ENCODE peak calls at places on chromosomes 12 and 14, in four cellular contexts. One of them, this sample, is unnamed.

GRCh38 chr12:76490763-76491162 is 68.8 kb downstream of the OSBPL8 start:
- DNase-seq in HepG2: no peak
- DNase-seq in GM12878: no peak
- DNase-seq in H1: no peak
- DNase-seq in this sample: no peak

GRCh38 chr12:128449146-128449894 is 182.3 kb downstream of the TMEM132C start:
- DNase-seq in HepG2: no peak
- DNase-seq in H1: no peak
- DNase-seq in GM12878: no peak
- DNase-seq in this sample: no peak

GRCh38 chr14:52922059-52922458 is 28.8 kb downstream of the FERMT2 start:
- DNase-seq in GM12878: no peak
- DNase-seq in HepG2: no peak
- DNase-seq in H1: no peak
- DNase-seq in this sample: no peak

GRCh38 chr12:107760817-107761501 is at the start of gene PRDM4:
- DNase-seq in H1: peak
- DNase-seq in GM12878: peak
- DNase-seq in HepG2: peak
- DNase-seq in this sample: peak

GRCh38 chr12:108131657-108132126 is 2.6 kb downstream of the WSCD2 start:
- DNase-seq in GM12878: no peak
- DNase-seq in H1: no peak
- DNase-seq in HepG2: no peak
- DNase-seq in this sample: no peak

GRCh38 chr12:119258149-119258548 is 76.4 kb upstream of the CCDC60 start:
- DNase-seq in HepG2: no peak
- DNase-seq in GM12878: no peak
- DNase-seq in H1: no peak
- DNase-seq in this sample: no peak

GRCh38 chr14:36852853-36853634 is 191.4 kb downstream of the PAX9 start:
- DNase-seq in HepG2: no peak
- DNase-seq in GM12878: no peak
- DNase-seq in H1: no peak
- DNase-seq in this sample: no peak

GRCh38 chr14:93318927-93319326 is 13.9 kb downstream of the BTBD7 start:
- DNase-seq in GM12878: no peak
- DNase-seq in HepG2: no peak
- DNase-seq in H1: no peak
- DNase-seq in this sample: no peak

GRCh38 chr12:107461222-107461980 is 224.2 kb upstream of the PWP1 start:
- DNase-seq in HepG2: no peak
- DNase-seq in GM12878: no peak
- DNase-seq in H1: no peak
- DNase-seq in this sample: no peak

GRCh38 chr12:13024151-13024946 is 19.8 kb upstream of the FAM234B start:
- DNase-seq in GM12878: no peak
- DNase-seq in HepG2: peak
- DNase-seq in H1: no peak
- DNase-seq in this sample: peak

GRCh38 chr12:23899434-23899833 is 50.0 kb downstream of the SOX5 start:
- DNase-seq in HepG2: no peak
- DNase-seq in GM12878: no peak
- DNase-seq in H1: no peak
- DNase-seq in this sample: no peak

GRCh38 chr12:50786498-50787231 is 22.8 kb downstream of the ATF1 start:
- DNase-seq in HepG2: peak
- DNase-seq in GM12878: no peak
- DNase-seq in H1: no peak
- DNase-seq in this sample: no peak

GRCh38 chr12:15839682-15840081 is 42.5 kb upstream of the STRAP start:
- DNase-seq in HepG2: no peak
- DNase-seq in GM12878: no peak
- DNase-seq in H1: no peak
- DNase-seq in this sample: no peak

GRCh38 chr12:15846887-15847286 is 35.3 kb upstream of the STRAP start:
- DNase-seq in H1: no peak
- DNase-seq in HepG2: no peak
- DNase-seq in GM12878: no peak
- DNase-seq in this sample: no peak

GRCh38 chr12:15838986-15839385 is 43.2 kb upstream of the STRAP start:
- DNase-seq in HepG2: no peak
- DNase-seq in GM12878: no peak
- DNase-seq in H1: no peak
- DNase-seq in this sample: no peak

GRCh38 chr12:15837141-15837781 is 44.9 kb upstream of the STRAP start:
- DNase-seq in H1: no peak
- DNase-seq in HepG2: no peak
- DNase-seq in GM12878: no peak
- DNase-seq in this sample: no peak

DNA sequence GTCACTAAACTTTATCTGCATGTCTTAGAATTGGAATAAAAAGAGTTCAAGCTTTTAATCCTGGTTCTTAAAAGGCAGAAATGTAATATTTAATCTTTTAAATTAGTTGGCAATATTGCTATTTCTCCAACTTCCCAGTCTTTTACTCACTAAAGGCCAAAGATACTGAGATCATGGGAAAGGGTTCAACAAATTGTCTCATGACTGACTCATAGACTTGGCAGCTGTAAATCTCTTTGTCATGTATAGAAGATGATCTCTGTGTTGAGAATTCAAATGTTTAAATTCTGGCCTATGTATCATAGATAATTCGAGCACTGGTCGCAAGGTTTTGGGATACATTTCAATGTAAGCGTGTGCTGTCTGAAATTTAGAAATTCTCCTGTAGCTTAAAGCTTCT is 40.1 kb upstream of the STRAP start:
- DNase-seq in H1: no peak
- DNase-seq in GM12878: no peak
- DNase-seq in HepG2: no peak
- DNase-seq in this sample: no peak
- TF ChIP-seq BRCA1 in H1: no peak
- TF ChIP-seq BRCA1 in GM12878: no peak
- TF ChIP-seq BRCA1 in HepG2: no peak
- TF ChIP-seq BRCA1 in this sample: no peak

GRCh38 chr14:73260574-73260973 is 23.3 kb downstream of the PAPLN start:
- DNase-seq in HepG2: peak
- DNase-seq in H1: no peak
- DNase-seq in GM12878: no peak
- DNase-seq in this sample: no peak

GRCh38 chr14:73261520-73262426 is 24.5 kb downstream of the PAPLN start:
- DNase-seq in H1: no peak
- DNase-seq in HepG2: no peak
- DNase-seq in GM12878: no peak
- DNase-seq in this sample: no peak

GRCh38 chr14:73259837-73260236 is 22.5 kb downstream of the PAPLN start:
- DNase-seq in H1: no peak
- DNase-seq in HepG2: no peak
- DNase-seq in GM12878: no peak
- DNase-seq in this sample: no peak

GRCh38 chr14:73262427-73263183 is 25.3 kb downstream of the PAPLN start:
- DNase-seq in GM12878: no peak
- DNase-seq in HepG2: no peak
- DNase-seq in H1: no peak
- DNase-seq in this sample: no peak

DNA sequence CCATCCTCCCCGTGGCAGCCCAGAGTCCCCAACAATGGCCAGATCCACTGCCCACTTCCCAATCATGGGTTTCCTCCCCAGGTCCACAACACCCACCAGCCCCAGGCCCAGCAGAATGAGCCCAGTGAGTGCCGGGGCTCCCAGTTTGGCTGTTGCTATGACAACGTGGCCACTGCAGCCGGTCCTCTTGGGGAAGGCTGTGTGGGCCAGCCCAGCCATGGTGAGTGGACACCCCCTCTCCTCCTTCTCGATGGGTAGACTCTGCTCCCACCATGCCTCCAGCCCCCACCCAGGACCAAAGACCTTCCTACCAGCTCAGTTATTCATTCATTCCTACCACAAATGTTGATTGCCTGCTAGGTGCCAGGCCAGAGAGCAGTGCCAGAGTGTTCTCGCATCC is 23.8 kb downstream of the PAPLN start:
- DNase-seq in GM12878: no peak
- DNase-seq in HepG2: no peak
- DNase-seq in H1: no peak
- DNase-seq in this sample: no peak
- TF ChIP-seq RAD21 in GM12878: no peak
- TF ChIP-seq RAD21 in HepG2: no peak
- TF ChIP-seq RAD21 in H1: no peak
- TF ChIP-seq RAD21 in this sample: no peak

GRCh38 chr14:32399920-32400319 is 70.8 kb downstream of the AKAP6 start:
- DNase-seq in GM12878: peak
- DNase-seq in HepG2: no peak
- DNase-seq in H1: no peak
- DNase-seq in this sample: no peak

GRCh38 chr14:32394038-32394437 is 64.9 kb downstream of the AKAP6 start:
- DNase-seq in GM12878: no peak
- DNase-seq in HepG2: no peak
- DNase-seq in H1: no peak
- DNase-seq in this sample: no peak

GRCh38 chr14:32400480-32400879 is 71.4 kb downstream of the AKAP6 start:
- DNase-seq in H1: no peak
- DNase-seq in GM12878: no peak
- DNase-seq in HepG2: no peak
- DNase-seq in this sample: no peak

GRCh38 chr14:32396874-32397273 is 67.8 kb downstream of the AKAP6 start:
- DNase-seq in H1: no peak
- DNase-seq in HepG2: no peak
- DNase-seq in GM12878: no peak
- DNase-seq in this sample: no peak

DNA sequence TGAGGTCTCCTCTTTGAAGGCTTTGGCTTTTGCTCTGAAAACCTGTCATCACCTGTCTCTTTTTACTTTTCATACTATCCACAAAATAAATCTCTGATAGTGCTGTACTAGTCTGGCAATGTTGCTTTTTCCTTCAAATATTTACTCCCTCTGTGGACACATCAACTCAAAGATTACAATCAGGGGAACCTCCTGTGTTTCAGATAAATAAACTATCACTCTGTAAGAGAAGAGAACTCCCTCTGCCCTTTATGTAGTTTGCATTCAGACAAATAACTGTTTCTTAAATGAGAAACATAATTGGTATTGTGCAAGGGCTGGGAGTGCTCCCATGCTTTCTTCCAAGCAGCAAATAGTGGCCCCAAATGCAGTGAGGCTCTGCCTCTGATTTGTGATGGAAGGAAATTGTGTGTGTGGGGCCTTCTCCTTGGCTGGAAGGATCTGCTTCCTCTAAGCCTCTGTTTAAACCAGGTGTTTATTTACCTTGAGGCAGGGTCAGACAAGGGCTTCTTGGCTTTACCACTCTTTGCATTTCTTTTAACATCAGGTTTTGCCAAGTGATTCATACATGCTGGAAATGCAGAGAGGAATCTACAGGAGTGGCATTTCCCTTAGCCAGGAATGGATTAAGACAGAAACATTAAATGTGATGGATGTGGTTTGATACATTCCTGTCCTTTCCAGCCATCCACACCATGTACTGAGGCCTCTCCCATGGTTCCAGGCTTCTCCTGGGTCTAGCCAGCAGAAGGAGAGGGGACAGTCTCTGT is 69.0 kb downstream of the AKAP6 start:
- DNase-seq in HepG2: no peak
- DNase-seq in GM12878: no peak
- DNase-seq in H1: no peak
- DNase-seq in this sample: no peak
- TF ChIP-seq BRCA1 in HepG2: no peak
- TF ChIP-seq BRCA1 in GM12878: no peak
- TF ChIP-seq BRCA1 in H1: no peak
- TF ChIP-seq BRCA1 in this sample: no peak

GRCh38 chr12:29309320-29309902 is 71.6 kb downstream of the ERGIC2 start:
- DNase-seq in GM12878: no peak
- DNase-seq in H1: no peak
- DNase-seq in HepG2: no peak
- DNase-seq in this sample: peak
- TF ChIP-seq RAD21 in GM12878: peak
- TF ChIP-seq RAD21 in H1: no peak
- TF ChIP-seq RAD21 in HepG2: no peak
- TF ChIP-seq RAD21 in this sample: peak

GRCh38 chr14:90661881-90662280 is 154.3 kb downstream of the TTC7B start:
- DNase-seq in GM12878: no peak
- DNase-seq in H1: no peak
- DNase-seq in HepG2: no peak
- DNase-seq in this sample: no peak

GRCh38 chr14:90663680-90664079 is 152.6 kb downstream of the TTC7B start:
- DNase-seq in HepG2: no peak
- DNase-seq in GM12878: no peak
- DNase-seq in H1: no peak
- DNase-seq in this sample: no peak

GRCh38 chr14:90656986-90657385 is 159.2 kb downstream of the TTC7B start:
- DNase-seq in HepG2: no peak
- DNase-seq in H1: no peak
- DNase-seq in GM12878: no peak
- DNase-seq in this sample: no peak

GRCh38 chr14:90658541-90658967 is 157.7 kb downstream of the TTC7B start:
- DNase-seq in HepG2: no peak
- DNase-seq in GM12878: no peak
- DNase-seq in H1: no peak
- DNase-seq in this sample: peak

GRCh38 chr14:90660865-90661570 is 155.2 kb downstream of the TTC7B start:
- DNase-seq in GM12878: no peak
- DNase-seq in H1: no peak
- DNase-seq in HepG2: no peak
- DNase-seq in this sample: no peak
- TF ChIP-seq BRCA1 in GM12878: no peak
- TF ChIP-seq BRCA1 in H1: no peak
- TF ChIP-seq BRCA1 in HepG2: no peak
- TF ChIP-seq BRCA1 in this sample: no peak